ENCODE peak calls at places on chromosomes 2 and 18, in five cellular contexts. N is nephron progenitor cell; H is right lobe of liver; K is CD8-positive, alpha-beta T cell; G is kidney. V is an unnamed sample.
A peak's percentile ranks its signal among the peaks of the same experiment; 100 is the strongest.

GRCh38 chr2:158776236-158776635 is 18.9 kb upstream of the DAPL1 start:
- DNase-seq in G (no peak), H (no peak), N (no peak), K (no peak), V (no peak)

GRCh38 chr2:70901235-70902066 is 34.2 kb upstream of the ATP6V1B1 start:
- DNase-seq in K (no peak), N (peak; percentile 53), G (no peak), H (no peak), V (no peak)

GRCh38 chr2:169513926-169514325 is 4.4 kb downstream of the KLHL41 start:
- DNase-seq in K (no peak), N (no peak), G (no peak), H (no peak), V (no peak)

GRCh38 chr18:79576686-79577351 is 102.8 kb upstream of the CTDP1 start:
- DNase-seq in G (peak; percentile 87), H (peak; percentile 49), K (no peak), N (no peak), V (peak; percentile 89)

GRCh38 chr18:48571619-48572384 is 33.0 kb downstream of the CTIF start:
- DNase-seq in H (peak; percentile 5), G (peak; percentile 5), N (no peak), K (no peak), V (no peak)

GRCh38 chr2:128408349-128409305 is 90.0 kb upstream of the HS6ST1 start:
- DNase-seq in H (no peak), G (peak; percentile 55), K (no peak), N (no peak), V (peak; percentile 68)

GRCh38 chr2:3670376-3670775 is 12.4 kb downstream of the ALLC start:
- DNase-seq in N (no peak), G (no peak), H (no peak), K (no peak), V (no peak)

GRCh38 chr2:53353372-53354111 is 414.1 kb upstream of the CHAC2 start:
- DNase-seq in G (no peak), N (peak; percentile 2), K (no peak), H (no peak), V (no peak)

GRCh38 chr18:76821875-76822509 is 365 bp upstream of the ZNF236 start:
- DNase-seq in G (peak; percentile 92), K (peak; percentile 51), H (peak; percentile 76), N (peak; percentile 61), V (no peak)

GRCh38 chr2:147910990-147911473 is 66.2 kb downstream of the ACVR2A start:
- DNase-seq in G (no peak), N (peak; percentile 25), H (no peak), K (peak; percentile 6), V (no peak)

GRCh38 chr18:63004466-63005089 is 289.2 kb downstream of the PHLPP1 start:
- DNase-seq in H (no peak), G (no peak), K (no peak), N (no peak), V (no peak)

GRCh38 chr2:47803363-47803762 is 20.4 kb downstream of the MSH6 start:
- DNase-seq in G (no peak), K (no peak), H (no peak), N (no peak), V (no peak)

GRCh38 chr2:217798743-217799552 is 203.8 kb downstream of the TNS1 start:
- DNase-seq in H (no peak), K (no peak), G (no peak), N (no peak), V (no peak)

GRCh38 chr2:38876407-38876806 is 631 bp downstream of the MORN2 start:
- DNase-seq in N (no peak), H (no peak), G (no peak), K (no peak), V (no peak)

GRCh38 chr18:48950536-48951447 is at the start of gene SMAD7:
- DNase-seq in G (peak; percentile 77), K (no peak), N (no peak), H (no peak), V (no peak)

GRCh38 chr2:128402921-128403670 is 84.4 kb upstream of the HS6ST1 start:
- DNase-seq in H (no peak), G (no peak), K (no peak), N (no peak), V (peak; percentile 46)

GRCh38 chr2:106812377-106812776 is 73.6 kb downstream of the ST6GAL2 start:
- DNase-seq in K (no peak), N (no peak), H (no peak), G (no peak), V (no peak)

GRCh38 chr2:159617651-159618050 is 1.3 kb upstream of the BAZ2B start:
- DNase-seq in K (no peak), H (no peak), N (no peak), G (no peak), V (no peak)

GRCh38 chr2:128442891-128443302 is 124.2 kb upstream of the HS6ST1 start:
- DNase-seq in G (peak; percentile 80), N (no peak), H (no peak), K (no peak), V (no peak)

GRCh38 chr18:21134895-21135294 is 23.3 kb upstream of the ROCK1 start:
- DNase-seq in K (no peak), N (no peak), G (no peak), H (no peak), V (no peak)
- TF ChIP-seq CTCF in K (peak; percentile 75), N (no peak), G (peak; percentile 52), H (peak; percentile 51), V (peak; percentile 75)

DNA sequence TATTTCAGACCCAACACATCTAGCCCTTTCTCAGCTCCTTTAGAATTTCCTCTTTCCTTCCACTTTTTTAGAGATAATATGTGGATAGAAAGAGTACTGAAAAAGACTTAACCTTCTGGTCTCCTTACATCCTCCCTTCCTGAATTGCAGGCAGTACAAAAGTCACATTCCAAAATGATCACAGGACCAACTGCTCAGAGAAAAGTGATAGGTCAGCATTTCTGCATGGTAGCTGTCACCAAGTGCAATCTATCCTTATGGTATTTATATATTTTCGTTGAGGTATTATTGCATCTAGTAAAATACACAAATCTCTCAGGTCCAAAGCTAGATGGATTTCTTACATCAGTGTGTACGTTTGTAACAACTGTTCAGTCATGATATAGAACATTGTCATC is 427.5 kb downstream of the LPIN1 start:
- DNase-seq in H (no peak), K (no peak), G (no peak), N (no peak), V (no peak)
- TF ChIP-seq CTCF in H (no peak), K (no peak), G (no peak), N (no peak), V (peak; percentile 3)

DNA sequence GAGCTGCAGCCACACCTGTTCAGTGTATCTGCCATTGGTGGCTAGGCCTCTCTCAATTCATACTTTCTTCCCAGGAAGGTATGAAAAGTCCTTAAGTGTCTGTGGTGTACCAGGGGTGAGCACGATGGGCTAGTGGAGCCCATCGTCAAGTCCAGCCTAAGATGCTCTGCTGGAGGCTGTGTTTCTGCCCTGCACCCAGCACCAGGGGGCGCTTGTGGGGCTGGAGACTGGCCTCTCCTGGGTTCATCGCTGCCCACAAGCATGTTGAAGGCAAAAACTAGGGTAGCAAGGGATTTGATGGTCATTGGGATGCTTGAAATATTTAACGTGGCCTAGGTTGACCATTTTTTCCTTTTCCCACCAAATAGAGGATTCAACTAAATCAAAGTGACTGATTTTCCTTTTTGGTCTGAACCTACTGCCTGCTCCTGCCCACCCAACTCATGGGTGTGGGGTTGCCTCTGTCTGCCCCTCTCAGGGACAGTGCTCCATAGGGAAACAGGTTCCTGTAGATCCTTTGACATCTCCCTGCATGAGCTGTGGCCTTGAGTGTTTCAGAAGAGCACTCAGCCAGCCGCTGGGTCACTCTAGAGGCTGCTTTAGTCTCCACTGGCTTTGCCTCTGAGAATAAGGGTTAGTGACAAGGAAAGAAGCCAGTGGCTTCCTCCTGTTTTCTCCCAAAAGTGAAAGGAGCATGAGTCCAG is 59.0 kb downstream of the TPGS2 start:
- DNase-seq in K (no peak), N (peak; percentile 43), H (no peak), G (no peak), V (no peak)
- TF ChIP-seq CTCF in K (no peak), N (peak; percentile 30), H (peak; percentile 31), G (no peak), V (peak; percentile 48)

GRCh38 chr18:33205777-33206176 is 234.7 kb downstream of the CCDC178 start:
- DNase-seq in G (no peak), N (no peak), K (no peak), H (no peak), V (no peak)

GRCh38 chr18:33195795-33196194 is 244.7 kb downstream of the CCDC178 start:
- DNase-seq in G (no peak), H (no peak), N (peak; percentile 15), K (no peak), V (no peak)

GRCh38 chr18:33201509-33201926 is 239.0 kb downstream of the CCDC178 start:
- DNase-seq in K (no peak), G (no peak), H (no peak), N (peak; percentile 41), V (no peak)
- TF ChIP-seq CTCF in K (no peak), G (peak; percentile 33), H (peak; percentile 40), N (peak; percentile 75), V (peak; percentile 83)

DNA sequence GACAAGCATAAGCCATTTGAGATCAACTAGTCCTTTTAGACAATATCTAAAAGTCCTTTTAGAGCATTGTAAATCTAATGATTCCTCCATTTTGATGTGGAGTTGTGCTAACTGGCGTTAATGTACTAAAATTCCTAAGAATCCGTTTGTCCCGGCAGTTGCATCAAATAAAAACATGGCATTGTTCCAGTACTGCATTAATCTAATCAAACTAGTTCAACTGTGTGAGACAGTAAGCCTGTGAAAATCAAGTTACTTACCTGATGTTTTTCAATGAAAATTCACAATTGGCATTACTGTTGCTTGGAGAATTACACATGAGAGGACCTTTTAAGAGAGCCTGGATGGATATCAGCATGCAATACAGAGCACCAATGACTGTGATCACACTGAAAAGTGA is 13.3 kb downstream of the TM4SF20 start:
- DNase-seq in H (no peak), K (no peak), N (no peak), G (no peak), V (no peak)
- TF ChIP-seq CTCF in H (no peak), K (no peak), N (no peak), G (no peak), V (no peak)

GRCh38 chr2:148926291-148926961 is 51.4 kb downstream of the KIF5C start:
- DNase-seq in H (no peak), G (no peak), K (peak; percentile 29), N (peak; percentile 56), V (no peak)
- TF ChIP-seq CTCF in H (peak; percentile 60), G (peak; percentile 68), K (peak; percentile 57), N (peak; percentile 63), V (peak; percentile 81)